ENCODE peak calls at places on chromosome 17, in four cellular contexts. P is IMR-90, L is lower leg skin, V is Peyer's patch. R is an unnamed sample.

GRCh38 chr17:30388321-30389179 is 9.8 kb downstream of the CPD start:
- DNase-seq in L (no peak), P (no peak), V (no peak), R (no peak)

GRCh38 chr17:38464723-38465419 is 36.6 kb downstream of the ARHGAP23 start:
- DNase-seq in P (peak; percentile 94), L (peak; percentile 97), V (peak; percentile 75), R (peak; percentile 95)

GRCh38 chr17:17019891-17020456 is 22.3 kb upstream of the MPRIP start:
- DNase-seq in V (no peak), L (no peak), P (no peak), R (no peak)

GRCh38 chr17:8080799-8081219 is 6.7 kb downstream of the ALOX12B start:
- DNase-seq in P (no peak), L (no peak), V (no peak), R (no peak)

GRCh38 chr17:72978593-72979218 is 113.8 kb downstream of the SLC39A11 start:
- DNase-seq in P (no peak), L (no peak), V (no peak), R (no peak)

GRCh38 chr17:62679866-62680377 is 52.5 kb downstream of the MRC2 start:
- DNase-seq in L (no peak), P (no peak), V (no peak), R (no peak)

GRCh38 chr17:31550389-31551056 is 159.0 kb downstream of the RAB11FIP4 start:
- DNase-seq in P (peak; percentile 24), L (no peak), V (no peak), R (no peak)

GRCh38 chr17:30530346-30531025 is 53.3 kb downstream of the GOSR1 start:
- DNase-seq in P (peak; percentile 71), L (no peak), V (no peak), R (no peak)

GRCh38 chr17:73068322-73069153 is 23.9 kb downstream of the SLC39A11 start:
- DNase-seq in P (peak; percentile 92), V (no peak), L (peak; percentile 72), R (no peak)

GRCh38 chr17:63398680-63399079 is 47.4 kb downstream of the CYB561 start:
- DNase-seq in V (no peak), P (peak; percentile 29), L (no peak), R (no peak)

GRCh38 chr17:68511671-68512246 is 471 bp upstream of the PRKAR1A start:
- DNase-seq in L (peak; percentile 94), V (peak; percentile 89), P (peak; percentile 65), R (no peak)

GRCh38 chr17:60392845-60393702 is 1.1 kb upstream of the USP32 start:
- DNase-seq in V (peak; percentile 52), L (no peak), P (peak; percentile 60), R (no peak)

GRCh38 chr17:19344311-19345066 is 18.0 kb downstream of the B9D1 start:
- DNase-seq in L (no peak), P (no peak), V (peak; percentile 37), R (no peak)

GRCh38 chr17:9402590-9403199 is 172.9 kb downstream of the STX8 start:
- DNase-seq in P (peak; percentile 23), L (no peak), V (peak; percentile 68), R (no peak)

GRCh38 chr17:4551141-4551540 is 4.0 kb downstream of the MYBBP1A start:
- DNase-seq in P (no peak), V (no peak), L (no peak), R (no peak)

GRCh38 chr17:78124081-78124835 is 4.3 kb downstream of the TMC6 start:
- DNase-seq in L (no peak), V (peak; percentile 88), P (no peak), R (no peak)

GRCh38 chr17:5821057-5821456 is 236.7 kb upstream of the NLRP1 start:
- DNase-seq in V (no peak), P (peak; percentile 29), L (no peak), R (peak; percentile 72)

GRCh38 chr17:19728114-19728495 is 11.7 kb upstream of the SLC47A2 start:
- DNase-seq in L (peak; percentile 97), V (peak; percentile 83), P (peak; percentile 63), R (peak; percentile 96)

GRCh38 chr17:44904001-44904984 is 5.0 kb upstream of the EFTUD2 start:
- DNase-seq in V (peak; percentile 40), L (no peak), P (no peak), R (no peak)

GRCh38 chr17:69075823-69076222 is 15.1 kb upstream of the ABCA9 start:
- DNase-seq in V (no peak), L (no peak), P (no peak), R (no peak)

GRCh38 chr17:43812396-43813265 is 20.3 kb downstream of the MPP3 start:
- DNase-seq in V (no peak), P (no peak), L (peak; percentile 61), R (no peak)

GRCh38 chr17:48583708-48584582 is 5.8 kb upstream of the HOXB4 start:
- DNase-seq in L (no peak), P (peak; percentile 39), V (no peak), R (no peak)

GRCh38 chr17:7834554-7834890 is 505 bp downstream of the KDM6B start:
- DNase-seq in L (peak; percentile 94), V (peak; percentile 85), P (no peak), R (peak; percentile 94)

GRCh38 chr17:60857521-60857920 is 179.9 kb downstream of the BCAS3 start:
- DNase-seq in V (no peak), P (no peak), L (no peak), R (no peak)

GRCh38 chr17:50367401-50367800 is 5.6 kb downstream of the MRPL27 start:
- DNase-seq in V (no peak), L (no peak), P (no peak), R (no peak)

GRCh38 chr17:2068101-2068518 is 13.2 kb downstream of the HIC1 start:
- DNase-seq in P (peak; percentile 90), L (no peak), V (no peak), R (no peak)
- TF ChIP-seq CTCF in P (peak; percentile 47), L (no peak), V (no peak), R (no peak)

DNA sequence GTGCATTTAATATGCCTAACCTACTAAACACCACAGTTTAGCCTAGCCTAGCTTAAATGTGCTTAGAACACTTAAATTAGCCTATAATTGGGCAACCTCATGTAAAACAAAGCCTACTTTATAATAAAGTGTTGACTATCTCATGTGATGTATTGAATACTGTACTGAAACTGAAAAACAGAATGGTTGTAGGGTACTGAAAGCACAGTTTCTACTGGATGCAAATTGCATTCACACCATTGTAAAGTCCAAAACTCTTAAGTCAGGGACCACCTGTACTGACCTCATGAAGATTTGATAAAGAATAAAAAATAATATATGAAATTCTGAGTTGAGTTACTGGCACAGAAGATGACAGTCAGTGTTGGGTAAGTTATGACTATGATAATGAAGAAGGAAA is 625.4 kb upstream of the SOX9 start:
- DNase-seq in V (no peak), P (no peak), L (no peak), R (no peak)
- TF ChIP-seq POLR2A in V (no peak), P (no peak), L (no peak), R (no peak)

DNA sequence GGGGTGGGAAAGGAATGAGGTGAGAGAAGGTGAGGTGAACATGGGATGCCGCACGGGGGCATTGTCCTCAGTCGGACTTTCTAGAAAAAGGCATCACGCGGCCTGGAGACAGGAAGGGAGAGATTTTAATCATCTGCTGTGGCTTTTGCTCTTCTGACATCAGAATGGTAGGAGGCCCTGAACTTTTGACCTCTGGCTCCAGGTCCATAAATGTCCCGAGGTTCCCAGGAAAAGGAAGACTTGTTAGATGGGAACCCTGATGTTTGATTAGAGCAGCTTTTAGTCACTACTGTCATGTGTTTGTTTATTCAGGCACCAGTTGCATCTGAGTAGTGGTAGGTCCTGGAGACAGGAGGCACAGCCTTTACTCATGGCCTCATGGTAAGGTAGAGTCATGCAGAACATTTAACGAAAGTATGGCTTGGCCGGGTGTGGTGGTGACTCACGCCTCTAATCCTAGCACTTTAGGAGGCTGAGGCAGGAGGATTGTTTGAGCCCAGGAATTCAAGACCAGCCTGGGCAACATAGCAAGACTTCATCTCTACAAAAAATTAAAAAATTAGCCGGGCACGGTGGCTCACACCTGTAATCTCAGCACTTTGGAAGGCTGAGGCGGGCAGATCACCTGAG is 203.1 kb downstream of the MSI2 start:
- DNase-seq in L (no peak), P (peak; percentile 82), V (no peak), R (no peak)
- TF ChIP-seq CTCF in L (no peak), P (no peak), V (no peak), R (no peak)

GRCh38 chr17:82205720-82206508 is 6.7 kb downstream of the CCDC57 start:
- DNase-seq in V (peak; percentile 95), P (peak; percentile 84), L (peak; percentile 96), R (peak; percentile 94)
- TF ChIP-seq POLR2A in V (peak; percentile 80), P (no peak), L (no peak), R (no peak)

GRCh38 chr17:57408064-57408811 is 151.9 kb downstream of the MSI2 start:
- DNase-seq in V (no peak), L (no peak), P (no peak), R (no peak)
- TF ChIP-seq CTCF in V (no peak), L (no peak), P (no peak), R (no peak)